ENCODE peak calls at places on chromosomes 11 and 22, in eight cellular contexts. G is heart left ventricle, Q is body of pancreas, N is A549, T is stomach, M is vagina, W is ovary, C is transverse colon. K is an unnamed sample.

GRCh38 chr22:48945621-48946458 is 881.8 kb downstream of the BRD1 start:
- DNase-seq in N (no peak), T (peak; percentile 22), G (no peak), C (peak; percentile 3), W (no peak), M (peak; percentile 93), Q (no peak), K (no peak)

GRCh38 chr11:86167499-86168161 is 76.9 kb upstream of the EED start:
- DNase-seq in Q (no peak), G (no peak), T (no peak), N (no peak), M (no peak), W (no peak), C (no peak), K (no peak)

GRCh38 chr22:45263790-45264269 is 20.9 kb upstream of the UPK3A start:
- DNase-seq in G (peak; percentile 77), C (peak; percentile 72), Q (peak; percentile 83), M (no peak), T (peak; percentile 78), W (peak; percentile 75), N (peak; percentile 81), K (peak; percentile 79)

GRCh38 chr11:3074912-3075589 is 17.8 kb upstream of the CARS1 start:
- DNase-seq in N (no peak), C (peak; percentile 48), T (no peak), Q (peak; percentile 96), G (peak; percentile 57), M (no peak), W (no peak), K (peak; percentile 94)

GRCh38 chr11:42631223-42631843 is 680.5 kb upstream of the API5 start:
- DNase-seq in C (no peak), N (no peak), T (no peak), W (no peak), G (no peak), Q (no peak), M (no peak), K (no peak)

GRCh38 chr11:60056349-60056969 is at the start of gene MS4A3:
- DNase-seq in Q (no peak), W (no peak), T (no peak), M (no peak), N (no peak), G (no peak), C (no peak), K (no peak)

GRCh38 chr22:40602231-40602630 is 34.3 kb downstream of the MRTFA start:
- DNase-seq in N (no peak), C (no peak), Q (no peak), G (no peak), T (no peak), M (no peak), W (no peak), K (no peak)

GRCh38 chr11:13206086-13206640 is 71.4 kb upstream of the BMAL1 start:
- DNase-seq in T (no peak), N (no peak), M (no peak), W (no peak), G (no peak), C (no peak), Q (no peak), K (no peak)

GRCh38 chr11:30125461-30125860 is 105.4 kb upstream of the FSHB start:
- DNase-seq in T (no peak), M (no peak), C (no peak), W (no peak), Q (no peak), N (no peak), G (no peak), K (no peak)

GRCh38 chr11:128476729-128477128 is 110.6 kb downstream of the ETS1 start:
- DNase-seq in T (no peak), C (no peak), N (no peak), M (no peak), G (no peak), Q (peak; percentile 33), W (no peak), K (no peak)

GRCh38 chr11:119019996-119020395 is 1.4 kb downstream of the TRAPPC4 start:
- DNase-seq in Q (no peak), G (no peak), M (no peak), W (no peak), C (no peak), T (no peak), N (no peak), K (no peak)
- H3K4me1 ChIP-seq in Q (peaks cover 76% of the 10 kb centered on the region), G (peaks cover 18% of the 10 kb centered on the region), M (peaks cover 53% of the 10 kb centered on the region), W (peaks cover 9% of the 10 kb centered on the region), C (peaks cover 54% of the 10 kb centered on the region), T (peaks cover 81% of the 10 kb centered on the region), N (peaks cover 44% of the 10 kb centered on the region), K (peaks cover 30% of the 10 kb centered on the region)

GRCh38 chr11:95506777-95507176 is 275.8 kb upstream of the SESN3 start:
- DNase-seq in N (no peak), M (no peak), Q (no peak), W (no peak), T (no peak), G (no peak), C (no peak), K (no peak)

GRCh38 chr11:95512177-95512576 is 277.4 kb downstream of the FAM76B start:
- DNase-seq in C (peak; percentile 8), T (no peak), M (no peak), W (peak; percentile 51), Q (peak; percentile 6), G (no peak), N (no peak), K (peak; percentile 2)

GRCh38 chr11:95508219-95508880 is 277.3 kb upstream of the SESN3 start:
- DNase-seq in N (no peak), W (no peak), Q (no peak), C (no peak), M (no peak), G (peak; percentile 23), T (no peak), K (peak; percentile 5)

GRCh38 chr11:95505927-95506426 is 275.0 kb upstream of the SESN3 start:
- DNase-seq in M (no peak), Q (no peak), G (no peak), T (no peak), N (no peak), C (no peak), W (no peak), K (no peak)

DNA sequence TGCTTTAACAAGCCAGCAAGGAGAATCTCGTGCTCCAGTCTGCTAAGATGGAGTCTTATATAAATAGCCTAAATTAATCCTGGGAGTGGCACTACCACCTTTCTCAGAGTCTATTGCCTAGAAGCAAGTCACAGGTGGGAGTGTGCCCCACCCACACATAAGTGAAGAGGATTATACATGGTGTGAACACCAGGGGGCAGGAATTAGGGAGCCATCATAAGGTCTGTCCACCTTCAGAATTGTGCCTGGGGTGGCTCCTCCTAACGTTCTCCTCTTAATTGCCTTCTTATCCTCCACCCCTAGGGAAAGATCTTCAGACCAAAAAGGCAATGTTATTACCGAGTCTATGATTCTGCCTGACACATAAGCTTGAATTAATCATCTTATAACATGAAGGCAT is 276.8 kb upstream of the SESN3 start:
- DNase-seq in N (no peak), Q (no peak), C (no peak), M (no peak), G (no peak), T (no peak), W (no peak), K (no peak)
- TF ChIP-seq CTCF in N (no peak), Q (no peak), C (no peak), M (no peak), G (no peak), T (no peak), W (no peak), K (no peak)

GRCh38 chr11:46130286-46130937 is 9.2 kb upstream of the PHF21A start:
- DNase-seq in W (no peak), N (no peak), T (no peak), M (no peak), C (no peak), G (no peak), Q (no peak), K (no peak)

GRCh38 chr11:46122955-46123354 is 1.7 kb upstream of the PHF21A start:
- DNase-seq in N (no peak), Q (no peak), M (no peak), T (no peak), G (no peak), C (no peak), W (no peak), K (no peak)

GRCh38 chr11:46125284-46125683 is 4.0 kb upstream of the PHF21A start:
- DNase-seq in W (no peak), Q (no peak), M (no peak), T (no peak), C (no peak), N (no peak), G (no peak), K (no peak)

GRCh38 chr11:46129133-46129532 is 7.9 kb upstream of the PHF21A start:
- DNase-seq in T (no peak), W (no peak), M (no peak), G (no peak), N (no peak), Q (no peak), C (no peak), K (no peak)

GRCh38 chr11:46127150-46127638 is 5.9 kb upstream of the PHF21A start:
- DNase-seq in C (peak; percentile 47), G (peak; percentile 30), T (no peak), N (peak; percentile 97), Q (no peak), M (no peak), W (no peak), K (no peak)
- TF ChIP-seq POLR2A in C (no peak), G (no peak), T (no peak), N (no peak), Q (no peak), M (no peak), W (no peak), K (no peak)

GRCh38 chr11:72740562-72741428 is 11.4 kb downstream of the ARAP1 start:
- DNase-seq in W (no peak), T (no peak), C (peak; percentile 8), M (no peak), Q (no peak), N (no peak), G (no peak), K (no peak)
- H3K4me1 ChIP-seq in W (no peaks in the 10 kb centered on the region), T (peaks cover 81% of the 10 kb centered on the region), C (peaks cover 49% of the 10 kb centered on the region), M (peaks cover 53% of the 10 kb centered on the region), Q (peaks cover 4% of the 10 kb centered on the region), N (peaks cover 41% of the 10 kb centered on the region), G (peaks cover 1% of the 10 kb centered on the region), K (peaks cover 89% of the 10 kb centered on the region)

K was measured in thyroid gland.